ENCODE peak calls at places on chromosomes 1 and 21, in eight cellular contexts. N, Q, J, R, L, X, O and P are unnamed samples.

GRCh38 chr1:192575499-192576189 is at the start of gene RGS1:
- DNase-seq in N (peak), J (peak), X (peak), Q (no peak), R (peak), O (no peak), L (no peak), P (peak)

GRCh38 chr1:38328278-38329035 is 281.9 kb upstream of the POU3F1 start:
- DNase-seq in X (no peak), Q (no peak), J (no peak), O (no peak), L (no peak), N (no peak), R (no peak), P (no peak)

GRCh38 chr1:240946926-240947325 is 335.0 kb upstream of the GREM2 start:
- DNase-seq in O (peak), X (no peak), R (no peak), J (no peak), L (peak), Q (no peak), N (peak), P (peak)

GRCh38 chr1:208681878-208682663 is 437.9 kb upstream of the PLXNA2 start:
- DNase-seq in R (no peak), X (no peak), J (no peak), N (no peak), L (no peak), O (peak), Q (no peak), P (no peak)

GRCh38 chr1:10561955-10562354 is 87.2 kb downstream of the PEX14 start:
- DNase-seq in Q (no peak), J (no peak), L (no peak), O (peak), X (no peak), R (no peak), N (no peak), P (peak)

GRCh38 chr21:14383596-14384210 is 757 bp upstream of the HSPA13 start:
- DNase-seq in O (peak), R (no peak), Q (no peak), L (no peak), X (no peak), N (no peak), J (no peak), P (no peak)

GRCh38 chr1:116825735-116826438 is 71.7 kb downstream of the CD2 start:
- DNase-seq in R (no peak), N (no peak), L (no peak), X (no peak), O (no peak), Q (no peak), J (no peak), P (no peak)

GRCh38 chr1:52862666-52863458 is 20.3 kb downstream of the ZYG11A start:
- DNase-seq in L (no peak), R (no peak), N (no peak), O (no peak), J (no peak), X (no peak), Q (no peak), P (no peak)

GRCh38 chr1:76620371-76620770 is 246.9 kb upstream of the ST6GALNAC5 start:
- DNase-seq in Q (no peak), O (no peak), N (no peak), R (no peak), X (no peak), L (no peak), J (no peak), P (no peak)

GRCh38 chr21:19268634-19269138 is 865.1 kb upstream of the TMPRSS15 start:
- DNase-seq in X (no peak), R (no peak), O (no peak), L (no peak), N (no peak), J (no peak), Q (no peak), P (no peak)

GRCh38 chr1:45804671-45804973 is 1.2 kb downstream of the MAST2 start:
- DNase-seq in J (no peak), X (no peak), N (no peak), Q (no peak), L (no peak), O (no peak), R (no peak), P (peak)

GRCh38 chr1:167273027-167273800 is 52.5 kb downstream of the POU2F1 start:
- DNase-seq in N (no peak), J (no peak), L (peak), Q (no peak), X (no peak), R (no peak), O (peak), P (peak)

GRCh38 chr1:79052829-79053449 is 46.4 kb upstream of the ADGRL4 start:
- DNase-seq in L (no peak), J (no peak), Q (no peak), R (no peak), N (no peak), O (no peak), X (no peak), P (no peak)

GRCh38 chr1:7505094-7505838 is 265.8 kb upstream of the VAMP3 start:
- DNase-seq in N (no peak), Q (no peak), L (no peak), R (no peak), O (no peak), J (no peak), X (no peak), P (no peak)

GRCh38 chr1:10374442-10374860 is 24.4 kb upstream of the PGD start:
- DNase-seq in N (no peak), R (no peak), J (no peak), O (peak), Q (no peak), L (no peak), X (no peak), P (peak)

GRCh38 chr1:154478013-154478412 is 24.0 kb upstream of the TDRD10 start:
- DNase-seq in L (no peak), J (no peak), O (no peak), N (no peak), Q (no peak), X (no peak), R (no peak), P (no peak)

GRCh38 chr1:93847811-93848288 is 31.2 kb downstream of the DNTTIP2 start:
- DNase-seq in Q (no peak), O (peak), J (peak), N (peak), X (peak), L (no peak), R (peak), P (peak)

GRCh38 chr1:13737388-13737787 is 37.4 kb downstream of the PRDM2 start:
- DNase-seq in N (no peak), Q (no peak), O (no peak), L (no peak), J (no peak), X (no peak), R (no peak), P (no peak)

GRCh38 chr1:55375617-55376258 is 160.6 kb upstream of the USP24 start:
- DNase-seq in N (peak), L (no peak), Q (no peak), O (peak), J (peak), R (no peak), X (no peak), P (peak)

GRCh38 chr1:98104285-98104684 is 183.5 kb upstream of the DPYD start:
- DNase-seq in R (no peak), N (no peak), L (peak), X (no peak), Q (no peak), J (no peak), O (peak), P (peak)
- H3K4me3 ChIP-seq in R (no peak), N (no peak), L (no peak), X (no peak), Q (no peak), J (no peak), O (no peak), P (no peak)

GRCh38 chr21:45072963-45073300 is 1.4 kb upstream of the ADARB1 start:
- DNase-seq in J (no peak), R (no peak), X (no peak), Q (no peak), L (no peak), O (no peak), N (no peak), P (no peak)

GRCh38 chr21:45073301-45074047 is 906 bp upstream of the ADARB1 start:
- DNase-seq in L (no peak), J (no peak), R (no peak), N (no peak), O (no peak), X (no peak), Q (no peak), P (no peak)

GRCh38 chr21:45071396-45072165 is 2.8 kb upstream of the ADARB1 start:
- DNase-seq in O (no peak), X (no peak), J (no peak), L (no peak), R (peak), N (no peak), Q (no peak), P (no peak)

GRCh38 chr21:45070970-45071369 is 3.4 kb upstream of the ADARB1 start:
- DNase-seq in L (no peak), X (no peak), J (no peak), N (no peak), Q (no peak), R (no peak), O (no peak), P (no peak)

GRCh38 chr21:45072166-45072962 is 2.0 kb upstream of the ADARB1 start:
- DNase-seq in N (no peak), X (no peak), L (no peak), R (no peak), J (no peak), O (no peak), Q (no peak), P (no peak)
- H3K4me3 ChIP-seq in N (no peak), X (no peak), L (no peak), R (peak), J (no peak), O (no peak), Q (no peak), P (no peak)

GRCh38 chr1:226350504-226350865 is 41.5 kb upstream of the LIN9 start:
- DNase-seq in L (no peak), O (no peak), X (no peak), Q (no peak), J (no peak), N (no peak), R (no peak), P (no peak)
- H3K4me3 ChIP-seq in L (no peak), O (no peak), X (no peak), Q (no peak), J (no peak), N (no peak), R (no peak), P (no peak)

GRCh38 chr1:173871091-173871490 is 2.9 kb downstream of the ZBTB37 start:
- DNase-seq in X (no peak), J (no peak), N (no peak), Q (no peak), L (no peak), R (no peak), O (no peak), P (no peak)
- H3K4me3 ChIP-seq in X (no peak), J (no peak), N (no peak), Q (no peak), L (no peak), R (no peak), O (no peak), P (no peak)

GRCh38 chr1:112964347-112964746 is 8.4 kb upstream of the SLC16A1 start:
- DNase-seq in J (no peak), R (no peak), X (no peak), L (no peak), Q (no peak), O (no peak), N (no peak), P (no peak)
- H3K4me3 ChIP-seq in J (no peak), R (no peak), X (peak), L (no peak), Q (no peak), O (no peak), N (no peak), P (no peak)

GRCh38 chr1:204128464-204128963 is 23.3 kb downstream of the ETNK2 start:
- DNase-seq in O (no peak), J (no peak), N (no peak), Q (no peak), X (no peak), R (no peak), L (no peak), P (no peak)
- H3K4me3 ChIP-seq in O (no peak), J (no peak), N (no peak), Q (no peak), X (peak), R (no peak), L (no peak), P (no peak)